ENCODE peak calls at places on chromosomes 6 and 20, in five cellular contexts. E is HFF-Myc, O is cardiac muscle cell, Y is brain microvascular endothelial cell, D is HFFc6. B is an unnamed sample.
A peak's percentile ranks its signal among the peaks of the same experiment; 100 is the strongest.

GRCh38 chr20:32672315-32672981 is 1.3 kb downstream of the C20orf203 start:
- DNase-seq in O (no peak), E (no peak), D (no peak), Y (no peak), B (no peak)

GRCh38 chr6:94645191-94645590 is 932.1 kb upstream of the MANEA start:
- DNase-seq in O (no peak), D (no peak), E (no peak), Y (no peak), B (peak; percentile 32)

GRCh38 chr20:5073154-5074049 is 46.4 kb downstream of the PCNA start:
- DNase-seq in E (no peak), D (peak; percentile 80), O (no peak), Y (peak; percentile 27), B (no peak)

GRCh38 chr6:15341311-15341710 is 95.4 kb downstream of the JARID2 start:
- DNase-seq in E (no peak), D (no peak), Y (peak; percentile 26), O (no peak), B (no peak)

GRCh38 chr6:11589261-11589660 is 51.7 kb downstream of the TMEM170B start:
- DNase-seq in D (no peak), Y (no peak), O (no peak), E (no peak), B (no peak)

GRCh38 chr20:56627122-56628014 is 1.7 kb upstream of the TFAP2C start:
- DNase-seq in D (no peak), Y (no peak), O (no peak), E (no peak), B (no peak)

GRCh38 chr20:17680128-17680835 is 1.8 kb downstream of the RRBP1 start:
- DNase-seq in Y (peak; percentile 56), O (peak; percentile 26), D (peak; percentile 64), E (peak; percentile 32), B (no peak)

GRCh38 chr6:71420693-71421328 is 132.2 kb downstream of the OGFRL1 start:
- DNase-seq in E (peak; percentile 78), D (peak; percentile 93), Y (peak; percentile 96), O (peak; percentile 96), B (no peak)

GRCh38 chr20:58438970-58439808 is 50.2 kb downstream of the VAPB start:
- DNase-seq in Y (no peak), D (no peak), E (no peak), O (no peak), B (no peak)

GRCh38 chr20:37319120-37319717 is 26.7 kb upstream of the SRC start:
- DNase-seq in O (no peak), Y (peak; percentile 72), E (no peak), D (peak; percentile 66), B (no peak)

GRCh38 chr6:79269877-79270276 is 35.4 kb upstream of the HMGN3 start:
- DNase-seq in D (peak; percentile 79), E (peak; percentile 12), Y (peak; percentile 98), O (no peak), B (no peak)

GRCh38 chr6:31775633-31776263 is 1.4 kb downstream of the VWA7 start:
- DNase-seq in D (no peak), Y (no peak), E (no peak), O (no peak), B (no peak)

GRCh38 chr6:112501705-112502104 is 154.6 kb downstream of the RFPL4B start:
- DNase-seq in E (no peak), Y (peak; percentile 71), O (no peak), D (no peak), B (no peak)

GRCh38 chr20:40612837-40613236 is 76.2 kb downstream of the MAFB start:
- DNase-seq in E (no peak), D (no peak), Y (no peak), O (no peak), B (no peak)

GRCh38 chr6:11205721-11206120 is 26.7 kb downstream of the NEDD9 start:
- DNase-seq in E (no peak), Y (no peak), O (peak; percentile 69), D (no peak), B (no peak)

GRCh38 chr6:1227935-1228753 is 83.8 kb upstream of the FOXQ1 start:
- DNase-seq in D (no peak), E (no peak), Y (no peak), O (no peak), B (no peak)

GRCh38 chr20:20369353-20370086 is 1.6 kb downstream of the INSM1 start:
- DNase-seq in O (peak; percentile 5), D (no peak), Y (no peak), E (no peak), B (no peak)

GRCh38 chr6:170107606-170108222 is 183.2 kb downstream of the DLL1 start:
- DNase-seq in Y (no peak), D (no peak), E (no peak), O (no peak), B (no peak)

DNA sequence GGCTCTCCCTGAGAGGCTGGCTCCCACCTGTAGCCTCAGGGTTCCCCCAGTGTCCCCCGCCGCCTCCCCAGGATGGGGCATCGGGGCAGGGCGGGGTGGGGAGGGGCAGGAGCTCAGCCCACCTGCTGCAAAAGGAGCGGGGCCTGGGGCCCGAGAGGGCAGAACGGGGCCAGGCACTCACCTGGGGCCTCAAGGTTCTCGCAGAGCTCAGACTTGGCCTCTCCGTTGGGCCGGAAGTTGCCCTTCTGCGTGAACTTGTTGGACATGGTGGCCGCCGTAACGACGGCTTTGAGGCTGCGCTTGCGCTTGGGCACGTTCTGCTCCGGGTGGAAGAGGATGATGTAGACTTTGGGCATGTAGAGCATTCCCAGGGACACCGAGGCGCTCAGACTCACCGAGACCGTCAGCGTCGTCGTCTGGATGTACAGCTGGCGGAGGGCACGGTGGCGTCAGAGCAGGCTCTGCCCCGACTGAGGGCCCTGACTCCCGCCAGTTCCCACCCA is 117.9 kb downstream of the GRM4 start:
- DNase-seq in O (no peak), D (no peak), E (no peak), Y (no peak), B (no peak)
- TF ChIP-seq CTCF in O (no peak), D (peak; percentile 36), E (no peak), Y (no peak), B (no peak)

GRCh38 chr6:64230530-64230929 is 594.9 kb downstream of the PHF3 start:
- DNase-seq in Y (no peak), E (no peak), D (no peak), O (no peak), B (no peak)
- TF ChIP-seq CTCF in Y (no peak), E (no peak), D (no peak), O (no peak), B (no peak)

DNA sequence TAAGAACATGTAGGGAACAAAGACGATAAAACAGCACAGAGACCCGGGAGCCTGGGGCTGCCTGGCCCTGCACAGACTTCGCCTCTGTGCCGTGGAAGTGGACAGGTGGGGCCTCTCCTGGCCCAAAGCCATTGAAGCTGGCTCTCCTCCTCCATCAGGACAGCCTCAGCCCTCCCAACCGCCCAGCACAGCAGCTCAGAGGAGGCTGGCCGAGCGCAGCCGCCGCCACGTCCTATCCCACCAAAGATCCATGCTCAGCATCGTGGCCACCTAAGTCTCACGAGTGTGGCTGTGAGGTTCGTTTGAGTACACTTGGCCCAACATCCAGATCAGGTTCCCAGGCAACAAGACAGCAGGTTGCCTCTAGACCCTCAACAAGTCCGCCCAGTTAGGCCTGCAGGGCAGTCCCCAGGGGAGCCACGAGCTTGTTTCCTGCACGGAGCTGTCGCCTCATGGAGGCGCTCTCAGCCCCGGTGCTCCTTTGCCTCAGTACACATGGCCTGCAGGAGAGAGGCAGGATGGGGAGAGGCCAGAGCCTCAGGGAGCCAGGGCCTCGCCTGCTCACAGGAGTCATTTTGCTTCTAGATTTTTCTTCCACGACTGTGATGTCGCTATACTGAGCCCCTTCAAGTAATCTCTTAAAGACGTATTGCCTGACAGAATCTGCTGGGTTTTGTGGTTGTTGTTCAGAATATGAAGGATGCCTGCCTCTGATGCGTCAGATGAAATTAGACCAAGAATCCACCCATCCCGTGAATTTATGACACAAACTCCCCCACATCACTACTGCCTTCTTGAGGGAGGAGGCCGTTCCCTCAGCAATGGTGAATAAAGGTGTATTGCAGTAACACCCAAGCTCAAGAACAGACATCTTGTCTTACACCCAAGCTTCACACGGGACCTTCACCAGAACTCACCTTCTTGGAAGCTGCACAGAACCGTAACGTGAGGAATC is 102.7 kb downstream of the RNASET2 start:
- DNase-seq in O (no peak), D (no peak), E (no peak), Y (no peak), B (no peak)
- TF ChIP-seq CTCF in O (no peak), D (no peak), E (no peak), Y (no peak), B (no peak)

GRCh38 chr6:106290954-106291353 is 34.6 kb downstream of the ATG5 start:
- DNase-seq in D (no peak), O (no peak), E (no peak), Y (no peak), B (no peak)
- TF ChIP-seq CTCF in D (no peak), O (no peak), E (no peak), Y (no peak), B (no peak)

GRCh38 chr6:114167583-114168576 is 174.9 kb downstream of the HS3ST5 start:
- DNase-seq in D (no peak), E (no peak), O (peak; percentile 31), Y (no peak), B (no peak)
- TF ChIP-seq CTCF in D (no peak), E (no peak), O (no peak), Y (no peak), B (no peak)

DNA sequence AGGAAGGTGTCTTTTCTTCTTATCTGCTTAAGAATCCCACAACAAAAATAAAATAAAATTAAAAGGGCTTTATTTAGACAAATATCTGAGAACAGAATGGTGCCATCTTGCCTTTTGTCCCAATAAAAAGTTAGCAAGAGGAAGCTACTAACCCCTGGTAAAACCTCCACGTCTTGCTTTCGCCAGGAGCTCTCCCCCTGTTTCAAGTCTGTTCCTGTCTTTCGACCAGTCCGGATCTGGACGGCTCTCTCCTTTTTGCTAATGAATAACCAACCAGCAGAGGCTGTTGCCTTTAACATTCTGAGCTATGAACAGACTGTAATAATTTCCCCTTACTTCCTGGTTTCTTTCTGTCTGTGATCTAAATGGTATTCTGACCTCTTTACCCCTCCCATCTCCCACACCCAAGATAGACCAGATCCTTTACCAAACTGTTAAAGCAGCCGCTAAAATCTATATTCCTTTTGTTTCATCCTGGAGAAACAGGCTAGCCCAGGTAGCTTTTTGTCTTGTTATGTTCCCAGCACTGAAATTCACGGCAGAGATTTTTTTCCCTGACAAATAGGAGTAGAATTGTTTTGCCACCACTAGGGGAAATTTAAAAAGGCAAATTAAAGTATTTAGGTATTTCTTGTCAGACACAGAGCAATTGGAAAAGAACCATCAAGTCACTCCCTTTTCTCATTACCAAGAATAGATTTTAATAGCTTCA is at the start of gene FRK:
- DNase-seq in E (no peak), D (peak; percentile 11), Y (peak; percentile 43), O (no peak), B (no peak)
- TF ChIP-seq CTCF in E (peak; percentile 2), D (peak; percentile 64), Y (peak; percentile 12), O (peak; percentile 48), B (no peak)

DNA sequence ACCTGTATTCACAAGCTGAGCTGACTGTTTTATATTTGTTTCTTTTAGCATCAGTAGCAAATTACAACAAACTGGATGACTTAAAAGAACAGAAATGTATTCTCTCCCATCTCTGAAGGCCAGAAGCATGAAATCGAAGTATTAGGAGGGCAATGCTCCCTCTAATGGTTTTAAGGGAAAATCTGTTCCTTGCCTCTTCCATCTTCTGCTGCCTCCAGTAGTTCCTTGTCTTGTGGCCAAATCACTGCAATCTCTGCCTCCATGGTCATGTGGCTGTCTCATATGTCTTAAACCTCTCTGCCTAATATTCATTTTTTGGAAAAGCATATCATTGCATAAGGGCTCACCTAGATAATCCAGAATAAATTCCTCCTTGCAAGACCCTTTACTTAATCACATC is 25.2 kb upstream of the ASCC3 start:
- DNase-seq in E (no peak), D (no peak), Y (no peak), O (no peak), B (no peak)
- TF ChIP-seq CTCF in E (no peak), D (peak; percentile 25), Y (no peak), O (no peak), B (no peak)

GRCh38 chr6:124400600-124400999 is 561.6 kb upstream of the RNF217 start:
- DNase-seq in E (no peak), D (no peak), Y (no peak), O (peak; percentile 6), B (no peak)
- TF ChIP-seq CTCF in E (no peak), D (no peak), Y (peak; percentile 46), O (no peak), B (peak; percentile 35)

B was measured in D721Med.